ENCODE peak calls at places on chromosomes 6 and 20, in five cellular contexts. R is right atrium auricular region, Q is fibroblast of the aortic adventitia, U is hepatocyte, W is GM06990. S is an unnamed sample.

GRCh38 chr6:96301023-96301422 is 220.6 kb upstream of the UFL1 start:
- DNase-seq in W (no peak), U (no peak), Q (no peak), R (no peak), S (no peak)

GRCh38 chr20:35252037-35252461 is 25.6 kb downstream of the MMP24 start:
- DNase-seq in U (no peak), W (no peak), Q (no peak), R (no peak), S (no peak)

GRCh38 chr6:44416103-44416502 is 28.6 kb downstream of the CDC5L start:
- DNase-seq in R (no peak), Q (peak), W (no peak), U (peak), S (no peak)

GRCh38 chr6:128156315-128157111 is 255.7 kb upstream of the THEMIS start:
- DNase-seq in U (no peak), R (no peak), Q (no peak), W (no peak), S (no peak)

GRCh38 chr6:26122005-26122388 is 34.8 kb downstream of the HFE start:
- DNase-seq in R (no peak), Q (no peak), U (no peak), W (peak), S (no peak)

GRCh38 chr20:64115171-64115911 is 8.0 kb upstream of the NPBWR2 start:
- DNase-seq in R (peak), U (no peak), Q (no peak), W (no peak), S (no peak)

GRCh38 chr20:11918280-11918952 is 723 bp downstream of the BTBD3 start:
- DNase-seq in R (no peak), U (no peak), Q (peak), W (no peak), S (no peak)

GRCh38 chr6:21204951-21205350 is 388.6 kb upstream of the SOX4 start:
- DNase-seq in U (no peak), Q (no peak), R (no peak), W (no peak), S (no peak)

GRCh38 chr6:34295721-34296120 is 46.9 kb upstream of the SMIM29 start:
- DNase-seq in W (peak), U (no peak), Q (no peak), R (no peak), S (peak)

GRCh38 chr6:152146385-152146784 is 338.9 kb downstream of the ESR1 start:
- DNase-seq in U (no peak), Q (peak), R (no peak), W (no peak), S (no peak)

GRCh38 chr6:6494677-6495076 is 93.8 kb upstream of the LY86 start:
- DNase-seq in R (no peak), Q (no peak), U (peak), W (no peak), S (peak)

GRCh38 chr6:75775219-75775618 is 26.2 kb downstream of the MYO6 start:
- DNase-seq in R (no peak), W (no peak), U (peak), Q (no peak), S (no peak)

DNA sequence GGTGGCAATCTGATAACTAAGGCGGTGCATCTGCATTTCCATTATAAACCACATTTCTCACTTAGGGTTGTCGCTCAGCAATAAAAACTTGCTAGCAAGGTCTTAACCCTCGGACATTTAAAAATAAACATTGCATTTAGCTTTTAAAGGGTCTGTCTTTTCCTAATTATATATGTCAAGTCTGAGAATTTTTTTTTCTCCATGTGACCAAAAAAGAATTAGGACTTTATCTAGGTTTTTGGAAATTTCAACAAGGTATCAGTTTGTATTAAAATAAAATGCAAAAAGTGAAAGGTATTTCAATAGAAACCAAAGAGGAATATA is 198.1 kb downstream of the FOXA2 start:
- DNase-seq in Q (no peak), U (no peak), W (no peak), R (no peak), S (no peak)
- TF ChIP-seq CTCF in Q (no peak), U (no peak), W (no peak), R (no peak), S (no peak)

DNA sequence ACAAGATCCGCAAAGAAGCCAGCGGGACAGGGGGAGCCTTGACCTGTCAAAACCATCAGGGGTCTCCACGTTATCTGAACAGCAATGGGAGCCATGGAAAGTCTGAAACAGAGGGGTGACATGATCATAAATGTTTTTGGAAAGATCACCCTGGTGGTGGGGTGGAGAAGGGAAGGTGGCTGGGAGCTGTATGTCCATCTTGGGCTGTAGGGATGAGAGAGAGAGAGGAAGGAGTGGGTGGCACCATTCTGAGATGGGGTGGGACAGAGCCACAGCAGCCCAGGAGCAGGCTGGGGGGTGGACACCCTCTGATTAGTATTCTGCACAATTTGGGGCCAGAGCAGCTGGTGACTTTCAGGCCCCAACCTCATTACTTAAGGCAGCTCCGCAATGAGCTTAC is 30.1 kb downstream of the ANKRD60 start:
- DNase-seq in U (no peak), Q (no peak), R (no peak), W (no peak), S (no peak)
- TF ChIP-seq CTCF in U (no peak), Q (no peak), R (no peak), W (no peak), S (no peak)

GRCh38 chr6:108738684-108739406 is 109.4 kb upstream of the ARMC2 start:
- DNase-seq in R (no peak), Q (no peak), U (no peak), W (no peak), S (no peak)
- TF ChIP-seq CTCF in R (no peak), Q (no peak), U (no peak), W (no peak), S (no peak)

DNA sequence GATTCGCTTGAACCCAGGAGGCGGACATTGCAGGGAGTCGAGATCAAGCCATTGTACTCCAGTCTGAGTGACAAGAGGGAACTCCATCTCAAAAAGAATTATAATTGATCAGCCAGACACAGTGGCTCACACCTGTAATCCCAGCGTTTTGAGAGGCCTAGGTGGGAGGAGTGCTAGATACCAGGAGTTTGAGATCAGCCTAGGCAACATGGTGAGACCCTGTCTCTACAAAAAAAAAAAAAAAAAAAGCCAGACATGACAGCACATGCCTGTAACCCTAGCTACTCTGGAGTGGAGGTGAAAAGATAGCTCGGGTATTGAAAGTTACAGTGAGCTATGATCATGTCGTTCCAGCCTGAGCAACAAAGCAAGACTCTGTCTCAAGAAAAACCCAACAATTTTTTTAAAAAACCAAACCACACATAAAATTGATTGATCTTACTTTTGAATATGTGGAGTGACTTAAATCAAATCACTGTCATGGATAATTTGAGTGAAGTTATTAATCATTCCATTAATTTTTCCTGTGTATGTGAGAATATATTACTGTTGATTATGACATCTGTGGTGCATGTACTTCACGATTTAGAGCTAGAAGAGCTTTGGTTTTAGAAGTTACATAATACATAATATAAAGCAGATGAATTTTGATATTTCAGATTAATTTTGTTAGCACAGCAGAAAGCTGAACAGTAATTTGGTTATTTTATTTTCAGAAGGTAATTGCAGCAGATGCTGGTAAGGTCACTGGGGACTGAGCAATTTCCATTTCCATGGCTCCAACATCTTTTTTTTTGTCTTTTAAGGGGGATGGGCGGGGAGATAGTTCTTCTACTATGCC is 34.4 kb downstream of the NCOA7 start:
- DNase-seq in Q (no peak), W (no peak), U (no peak), R (no peak), S (no peak)
- TF ChIP-seq CTCF in Q (no peak), W (no peak), U (no peak), R (no peak), S (no peak)

GRCh38 chr6:3456794-3457709 is at the start of gene SLC22A23:
- DNase-seq in Q (no peak), U (peak), W (peak), R (no peak), S (peak)
- TF ChIP-seq CTCF in Q (peak), U (peak), W (no peak), R (peak), S (peak)

GRCh38 chr20:53030061-53030460 is 57.9 kb downstream of the TSHZ2 start:
- DNase-seq in U (no peak), Q (no peak), R (no peak), W (no peak), S (no peak)
- TF ChIP-seq CTCF in U (no peak), Q (no peak), R (no peak), W (no peak), S (no peak)

GRCh38 chr6:150142304-150142656 is 564 bp upstream of the PPP1R14C start:
- DNase-seq in Q (peak), W (no peak), R (no peak), U (no peak), S (no peak)
- TF ChIP-seq CTCF in Q (no peak), W (no peak), R (no peak), U (no peak), S (no peak)

GRCh38 chr6:145714731-145715130 is 20.6 kb downstream of the EPM2A start:
- DNase-seq in R (no peak), Q (no peak), W (no peak), U (no peak), S (no peak)

GRCh38 chr6:145711372-145711771 is 23.9 kb downstream of the EPM2A start:
- DNase-seq in U (no peak), W (no peak), Q (no peak), R (no peak), S (no peak)

GRCh38 chr6:145715426-145715825 is 19.9 kb downstream of the EPM2A start:
- DNase-seq in U (no peak), W (no peak), Q (no peak), R (no peak), S (no peak)

GRCh38 chr6:145713746-145714145 is 21.6 kb downstream of the EPM2A start:
- DNase-seq in W (no peak), Q (no peak), R (no peak), U (no peak), S (no peak)
- TF ChIP-seq CTCF in W (no peak), Q (no peak), R (no peak), U (no peak), S (no peak)

GRCh38 chr20:62389601-62390087 is 2.7 kb downstream of the RPS21 start:
- DNase-seq in R (no peak), Q (no peak), U (no peak), W (no peak), S (no peak)

GRCh38 chr20:62387993-62388635 is 1.2 kb downstream of the RPS21 start:
- DNase-seq in R (no peak), U (no peak), W (no peak), Q (no peak), S (no peak)

GRCh38 chr20:62387219-62387913 is 463 bp downstream of the RPS21 start:
- DNase-seq in R (no peak), Q (no peak), U (no peak), W (no peak), S (no peak)

GRCh38 chr20:62388839-62389600 is 2.1 kb downstream of the RPS21 start:
- DNase-seq in W (no peak), Q (no peak), U (no peak), R (no peak), S (no peak)

GRCh38 chr20:62386383-62387218 is at the start of gene RPS21:
- DNase-seq in U (peak), R (peak), Q (peak), W (peak), S (peak)
- TF ChIP-seq CTCF in U (no peak), R (no peak), Q (no peak), W (no peak), S (no peak)